ENCODE peak calls at places on chromosomes 16 and 17, in five cellular contexts. R is A549, W is neural crest cell, N is Peyer's patch, T is sigmoid colon. X is an unnamed sample.

GRCh38 chr17:48194097-48194550 is 86.6 kb downstream of the SNX11 start:
- DNase-seq in R (no peak), W (no peak), N (no peak), T (no peak), X (no peak)

GRCh38 chr17:56770427-56770826 is 63.3 kb downstream of the C17orf67 start:
- DNase-seq in R (no peak), W (no peak), N (no peak), T (no peak), X (no peak)

GRCh38 chr17:19386974-19387920 is at the start of gene MFAP4:
- DNase-seq in R (no peak), W (no peak), N (no peak), T (peak; percentile 97), X (peak; percentile 74)

GRCh38 chr16:72021043-72021442 is 12.5 kb downstream of the DHODH start:
- DNase-seq in R (no peak), W (peak; percentile 19), N (no peak), T (no peak), X (peak; percentile 61)

GRCh38 chr17:73795730-73796129 is 151.5 kb upstream of the SDK2 start:
- DNase-seq in R (no peak), W (no peak), N (no peak), T (no peak), X (no peak)

GRCh38 chr16:86619263-86619935 is 41.0 kb downstream of the FOXL1 start:
- DNase-seq in R (peak; percentile 58), W (no peak), N (no peak), T (no peak), X (no peak)

GRCh38 chr17:386145-386876 is 33.7 kb upstream of the RPH3AL start:
- DNase-seq in R (peak; percentile 96), W (peak; percentile 74), N (peak; percentile 67), T (peak; percentile 83), X (peak; percentile 91)

GRCh38 chr16:23026777-23027362 is 122.4 kb downstream of the USP31 start:
- DNase-seq in R (no peak), W (peak; percentile 57), N (no peak), T (no peak), X (no peak)

GRCh38 chr17:55319933-55320593 is 55.3 kb downstream of the HLF start:
- DNase-seq in R (no peak), W (no peak), N (no peak), T (no peak), X (no peak)

GRCh38 chr16:57601801-57602478 is 26.5 kb upstream of the ADGRG1 start:
- DNase-seq in R (no peak), W (no peak), N (no peak), T (peak; percentile 29), X (no peak)

GRCh38 chr17:72477529-72477928 is 356.7 kb downstream of the SOX9 start:
- DNase-seq in R (no peak), W (no peak), N (no peak), T (no peak), X (no peak)

GRCh38 chr17:21129023-21129681 is 2.4 kb downstream of the DHRS7B start:
- DNase-seq in R (peak; percentile 54), W (no peak), N (no peak), T (no peak), X (no peak)

GRCh38 chr17:60422162-60422665 is at the start of gene CHCT1:
- DNase-seq in R (no peak), W (no peak), N (no peak), T (no peak), X (no peak)

GRCh38 chr16:56895813-56896212 is 30.8 kb downstream of the SLC12A3 start:
- DNase-seq in R (no peak), W (no peak), N (no peak), T (no peak), X (no peak)

GRCh38 chr17:19017401-19017800 is 12.8 kb upstream of the FAM83G start:
- DNase-seq in R (no peak), W (no peak), N (no peak), T (no peak), X (peak; percentile 16)

GRCh38 chr17:46270032-46270431 is 24.9 kb upstream of the LRRC37A start:
- DNase-seq in R (no peak), W (no peak), N (no peak), T (no peak), X (no peak)

GRCh38 chr16:588639-588888 is 1.3 kb upstream of the RAB40C start:
- DNase-seq in R (no peak), W (peak; percentile 48), N (peak; percentile 52), T (no peak), X (peak; percentile 65)

GRCh38 chr16:74186589-74186988 is 110.0 kb upstream of the PSMD7 start:
- DNase-seq in R (no peak), W (no peak), N (no peak), T (no peak), X (no peak)

GRCh38 chr16:66740010-66740409 is 11.4 kb downstream of the DYNC1LI2 start:
- DNase-seq in R (peak; percentile 80), W (peak; percentile 33), N (no peak), T (no peak), X (peak; percentile 32)

GRCh38 chr16:31082368-31083045 is 6.2 kb downstream of the PRSS53 start:
- DNase-seq in R (no peak), W (no peak), N (no peak), T (peak; percentile 55), X (no peak)

GRCh38 chr17:63358111-63358839 is 87.8 kb downstream of the CYB561 start:
- DNase-seq in R (no peak), W (no peak), N (no peak), T (no peak), X (no peak)

GRCh38 chr16:57041182-57042156 is 50.9 kb upstream of the CPNE2 start:
- DNase-seq in R (no peak), W (no peak), N (peak; percentile 89), T (no peak), X (no peak)

GRCh38 chr16:24255446-24256352 is at the start of gene CACNG3:
- DNase-seq in R (peak; percentile 10), W (peak; percentile 70), N (no peak), T (no peak), X (peak; percentile 52)

GRCh38 chr17:5164465-5164864 is 27.2 kb downstream of the ZNF594 start:
- DNase-seq in R (no peak), W (no peak), N (no peak), T (no peak), X (no peak)

GRCh38 chr16:80994451-80994850 is 12.2 kb downstream of the CMC2 start:
- DNase-seq in R (no peak), W (no peak), N (no peak), T (no peak), X (no peak)

GRCh38 chr17:27414271-27414670 is 42.0 kb upstream of the KSR1 start:
- DNase-seq in R (no peak), W (no peak), N (no peak), T (no peak), X (no peak)

GRCh38 chr16:13046422-13046821 is 145.0 kb downstream of the SHISA9 start:
- DNase-seq in R (no peak), W (no peak), N (no peak), T (no peak), X (no peak)

GRCh38 chr16:74563828-74564263 is 43.1 kb downstream of the GLG1 start:
- DNase-seq in R (no peak), W (no peak), N (no peak), T (no peak), X (no peak)

GRCh38 chr17:66337268-66337667 is 34.9 kb downstream of the PRKCA start:
- DNase-seq in R (no peak), W (no peak), N (no peak), T (no peak), X (no peak)

GRCh38 chr16:75758215-75758614 is 31.9 kb upstream of the CPHXL start:
- DNase-seq in R (no peak), W (no peak), N (no peak), T (no peak), X (no peak)

GRCh38 chr16:14564323-14564722 is 65.7 kb downstream of the PARN start:
- DNase-seq in R (no peak), W (no peak), N (no peak), T (no peak), X (no peak)

GRCh38 chr17:40344321-40345160 is 20.0 kb downstream of the GJD3 start:
- DNase-seq in R (no peak), W (no peak), N (no peak), T (no peak), X (no peak)

GRCh38 chr17:78026381-78026780 is 67.9 kb downstream of the TNRC6C start:
- DNase-seq in R (no peak), W (no peak), N (no peak), T (no peak), X (no peak)

GRCh38 chr17:69331746-69332145 is 4.8 kb upstream of the ABCA5 start:
- DNase-seq in R (no peak), W (no peak), N (no peak), T (no peak), X (no peak)

GRCh38 chr17:48725294-48726064 is 2.5 kb downstream of the PRAC2 start:
- DNase-seq in R (no peak), W (no peak), N (no peak), T (peak; percentile 43), X (no peak)

GRCh38 chr17:2924211-2924610 is 128.0 kb downstream of the RAP1GAP2 start:
- DNase-seq in R (no peak), W (no peak), N (no peak), T (no peak), X (no peak)

GRCh38 chr17:72556944-72557826 is 436.4 kb downstream of the SOX9 start:
- DNase-seq in R (peak; percentile 93), W (peak; percentile 79), N (peak; percentile 20), T (no peak), X (peak; percentile 84)

GRCh38 chr16:15739940-15740339 is 89.9 kb downstream of the NDE1 start:
- DNase-seq in R (no peak), W (no peak), N (no peak), T (no peak), X (no peak)

GRCh38 chr17:39001703-39002637 is 34.8 kb upstream of the FBXO47 start:
- DNase-seq in R (no peak), W (no peak), N (no peak), T (peak; percentile 91), X (no peak)
- TF ChIP-seq CTCF in R (no peak), W (no peak), N (no peak), T (no peak), X (no peak)

GRCh38 chr17:38604479-38605229 is 1.1 kb downstream of the SRCIN1 start:
- DNase-seq in R (peak; percentile 52), W (peak; percentile 29), N (no peak), T (no peak), X (peak; percentile 62)
- TF ChIP-seq CTCF in R (peak; percentile 40), W (peak; percentile 52), N (no peak), T (no peak), X (peak; percentile 26)

GRCh38 chr16:88487920-88488842 is 35.1 kb downstream of the ZFPM1 start:
- DNase-seq in R (no peak), W (no peak), N (no peak), T (no peak), X (no peak)
- TF ChIP-seq CTCF in R (no peak), W (no peak), N (no peak), T (no peak), X (no peak)

GRCh38 chr17:80879723-80880649 is 111.7 kb upstream of the CHMP6 start:
- DNase-seq in R (no peak), W (peak; percentile 20), N (no peak), T (peak; percentile 46), X (no peak)

GRCh38 chr17:80877829-80878303 is 113.8 kb upstream of the CHMP6 start:
- DNase-seq in R (no peak), W (no peak), N (no peak), T (no peak), X (no peak)

GRCh38 chr17:80874866-80875445 is 116.7 kb upstream of the CHMP6 start:
- DNase-seq in R (no peak), W (no peak), N (no peak), T (no peak), X (no peak)

GRCh38 chr17:80878876-80879722 is 112.5 kb upstream of the CHMP6 start:
- DNase-seq in R (no peak), W (no peak), N (no peak), T (no peak), X (no peak)

GRCh38 chr17:80877095-80877828 is 114.4 kb upstream of the CHMP6 start:
- DNase-seq in R (no peak), W (no peak), N (peak; percentile 56), T (no peak), X (no peak)
- TF ChIP-seq CTCF in R (no peak), W (no peak), N (no peak), T (no peak), X (no peak)

X was measured in glutamatergic neuron.